ENCODE peak calls at places on chromosomes 3 and 15, in ten cellular contexts. Y is sigmoid colon; V is CD8-positive, alpha-beta T cell; X is endodermal cell; A is OCI-LY7; U is A549; F is fibroblast of pulmonary artery; Z is AG04450; D is MCF 10A; H is nephron progenitor cell. M is an unnamed sample.

GRCh38 chr3:107882881-107883280 is 207.9 kb downstream of the CD47 start:
- DNase-seq in Y (no peak), V (no peak), X (no peak), A (no peak), U (no peak), F (no peak), Z (no peak), D (no peak), H (no peak), M (no peak)

GRCh38 chr3:66398228-66399025 is 102.4 kb downstream of the LRIG1 start:
- DNase-seq in Y (peak; percentile 58), V (no peak), X (peak; percentile 10), A (no peak), U (no peak), F (no peak), Z (peak; percentile 65), D (peak; percentile 25), H (no peak), M (no peak)

GRCh38 chr3:113695426-113695817 is 1.0 kb downstream of the USF3 start:
- DNase-seq in Y (no peak), V (no peak), X (no peak), A (peak; percentile 24), U (no peak), F (peak; percentile 7), Z (no peak), D (no peak), H (no peak), M (peak; percentile 20)

GRCh38 chr3:67804089-67804488 is 149.7 kb upstream of the SUCLG2 start:
- DNase-seq in Y (no peak), V (no peak), X (peak; percentile 57), A (no peak), U (no peak), F (no peak), Z (no peak), D (peak; percentile 5), H (no peak), M (no peak)

GRCh38 chr3:104367000-104367399 is 999.7 kb upstream of the ALCAM start:
- DNase-seq in Y (no peak), V (no peak), X (no peak), A (no peak), U (no peak), F (peak; percentile 11), Z (no peak), D (no peak), H (no peak), M (no peak)

GRCh38 chr3:182803006-182803405 is 9.7 kb downstream of the ATP11B start:
- DNase-seq in Y (no peak), V (no peak), X (no peak), A (no peak), U (no peak), F (no peak), Z (no peak), D (peak; percentile 41), H (no peak), M (no peak)

GRCh38 chr15:83112233-83112958 is 5.0 kb downstream of the TM6SF1 start:
- DNase-seq in Y (no peak), V (no peak), X (no peak), A (no peak), U (no peak), F (peak; percentile 84), Z (peak; percentile 78), D (no peak), H (no peak), M (no peak)

GRCh38 chr15:64460206-64460736 is at the start of gene ZNF609:
- DNase-seq in Y (peak; percentile 96), V (peak; percentile 81), X (peak; percentile 100), A (peak; percentile 90), U (peak; percentile 96), F (peak; percentile 96), Z (peak; percentile 83), D (peak; percentile 96), H (peak; percentile 99), M (peak; percentile 89)

GRCh38 chr15:38554354-38554753 is 10.3 kb downstream of the RASGRP1 start:
- DNase-seq in Y (no peak), V (no peak), X (no peak), A (no peak), U (no peak), F (peak; percentile 37), Z (peak; percentile 32), D (no peak), H (no peak), M (peak; percentile 28)

GRCh38 chr15:39922450-39923092 is 2.5 kb upstream of the GPR176 start:
- DNase-seq in Y (no peak), V (no peak), X (no peak), A (no peak), U (no peak), F (no peak), Z (no peak), D (no peak), H (no peak), M (no peak)

GRCh38 chr15:58594898-58595297 is 154.6 kb downstream of the ADAM10 start:
- DNase-seq in Y (no peak), V (no peak), X (no peak), A (no peak), U (no peak), F (no peak), Z (no peak), D (no peak), H (no peak), M (peak; percentile 21)

GRCh38 chr3:132254076-132254755 is 63.0 kb upstream of the ACP3 start:
- DNase-seq in Y (no peak), V (no peak), X (no peak), A (no peak), U (no peak), F (no peak), Z (no peak), D (no peak), H (no peak), M (no peak)

GRCh38 chr3:64117483-64117882 is 94.2 kb upstream of the PSMD6 start:
- DNase-seq in Y (no peak), V (no peak), X (no peak), A (no peak), U (no peak), F (no peak), Z (no peak), D (no peak), H (no peak), M (no peak)

GRCh38 chr15:60672400-60672799 is 193.5 kb upstream of the ICE2 start:
- DNase-seq in Y (no peak), V (no peak), X (no peak), A (no peak), U (no peak), F (no peak), Z (no peak), D (no peak), H (no peak), M (no peak)

GRCh38 chr3:105526349-105527111 is 159.8 kb downstream of the ALCAM start:
- DNase-seq in Y (no peak), V (no peak), X (no peak), A (no peak), U (no peak), F (no peak), Z (no peak), D (no peak), H (no peak), M (no peak)

GRCh38 chr3:194487289-194488006 is 646 bp upstream of the ATP13A3 start:
- DNase-seq in Y (peak; percentile 74), V (peak; percentile 1), X (peak; percentile 72), A (peak; percentile 72), U (no peak), F (peak; percentile 73), Z (no peak), D (no peak), H (no peak), M (peak; percentile 78)

DNA sequence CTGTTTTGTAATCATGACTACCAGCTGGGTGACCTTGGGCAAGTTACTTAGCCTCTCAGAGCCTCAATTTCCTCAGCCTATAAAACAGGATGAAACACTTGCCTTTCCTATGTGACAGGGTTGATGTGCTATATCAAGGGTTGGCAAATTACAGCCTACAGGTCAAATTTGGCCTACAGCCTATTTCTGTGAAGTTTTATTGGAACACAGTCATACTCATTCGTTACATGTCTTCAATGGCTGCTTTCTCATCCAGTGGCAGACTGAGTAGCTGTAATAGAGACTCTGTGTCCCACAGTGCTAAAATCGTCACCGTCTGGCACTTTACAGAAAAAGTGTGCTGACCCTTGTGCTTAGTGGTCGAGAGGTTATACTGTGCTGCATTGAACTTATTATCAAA is 16.6 kb downstream of the ABHD6 start:
- DNase-seq in Y (no peak), V (no peak), X (no peak), A (no peak), U (no peak), F (no peak), Z (no peak), D (no peak), H (no peak), M (no peak)
- TF ChIP-seq CTCF in Y (no peak), V (no peak), X (no peak), A (no peak), U (no peak), F (no peak), Z (no peak), D (no peak), H (no peak), M (no peak)

DNA sequence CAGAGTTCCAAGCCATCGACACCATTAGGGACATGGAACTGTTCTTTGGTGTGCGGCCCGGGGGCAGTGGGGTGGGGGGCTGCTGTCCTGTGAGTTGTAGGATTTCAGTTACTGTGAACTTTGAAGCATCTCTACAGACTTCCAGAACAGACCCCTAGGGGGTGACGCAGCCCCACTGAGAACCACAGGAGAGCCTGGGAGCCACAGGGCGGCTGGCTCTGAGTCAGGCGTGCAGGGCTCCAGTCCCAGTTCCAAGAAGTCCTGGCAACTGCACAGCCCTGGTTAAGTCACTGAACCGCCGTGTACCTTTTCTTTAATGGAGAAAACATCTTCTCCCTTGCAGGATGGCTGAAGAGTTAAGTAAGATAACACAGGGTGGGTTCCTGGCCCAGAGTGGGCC is 23.5 kb upstream of the LRTM1 start:
- DNase-seq in Y (peak; percentile 90), V (no peak), X (peak; percentile 89), A (peak; percentile 22), U (peak; percentile 3), F (peak; percentile 90), Z (peak; percentile 83), D (peak; percentile 78), H (peak; percentile 72), M (no peak)
- TF ChIP-seq CTCF in Y (peak; percentile 37), V (no peak), X (peak; percentile 85), A (peak; percentile 67), U (no peak), F (peak; percentile 79), Z (peak; percentile 93), D (peak; percentile 50), H (peak; percentile 73), M (no peak)

GRCh38 chr15:69742361-69742760 is 289.7 kb downstream of the RPLP1 start:
- DNase-seq in Y (peak; percentile 86), V (no peak), X (no peak), A (no peak), U (no peak), F (no peak), Z (no peak), D (no peak), H (peak; percentile 19), M (no peak)
- TF ChIP-seq CTCF in Y (no peak), V (no peak), X (no peak), A (no peak), U (no peak), F (no peak), Z (no peak), D (no peak), H (no peak), M (no peak)

DNA sequence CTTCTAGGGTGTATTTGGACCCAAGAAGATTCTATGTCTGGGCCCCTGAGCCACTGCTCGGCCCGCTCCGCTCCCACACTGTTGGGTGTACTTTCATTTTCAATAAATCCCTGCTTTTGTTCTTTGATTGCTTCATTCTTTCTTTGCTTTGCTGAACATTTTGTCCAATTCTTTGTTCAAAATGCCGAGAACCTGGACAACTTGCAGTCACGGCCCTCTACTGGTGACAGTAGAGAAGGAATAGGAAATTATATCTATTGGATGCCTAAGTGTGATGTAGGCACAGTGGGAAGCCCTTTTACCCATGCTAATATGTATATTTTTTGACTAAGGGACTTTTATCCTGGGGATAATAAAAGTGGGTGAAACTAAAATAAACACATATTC is 340.8 kb downstream of the LRRC3B start:
- DNase-seq in Y (no peak), V (no peak), X (no peak), A (no peak), U (peak; percentile 13), F (no peak), Z (no peak), D (peak; percentile 6), H (no peak), M (no peak)
- TF ChIP-seq CTCF in Y (no peak), V (no peak), X (peak; percentile 72), A (peak; percentile 61), U (no peak), F (no peak), Z (no peak), D (no peak), H (peak; percentile 27), M (no peak)